ENCODE peak calls at places on chromosome 22, in six cellular contexts. One of them, this sample, is unnamed.

GRCh38 chr22:39471421-39472141 is 14.8 kb downstream of the MGAT3 start:
- DNase-seq in CD8-positive, alpha-beta T cell: no peak
- DNase-seq in keratinocyte: no peak
- DNase-seq in fibroblast of lung: peak
- DNase-seq in body of pancreas: no peak
- DNase-seq in fibroblast of pulmonary artery: peak
- DNase-seq in this sample: peak

GRCh38 chr22:26674211-26675190 is 17.1 kb downstream of the MIAT start:
- DNase-seq in CD8-positive, alpha-beta T cell: no peak
- DNase-seq in keratinocyte: no peak
- DNase-seq in fibroblast of lung: no peak
- DNase-seq in body of pancreas: no peak
- DNase-seq in fibroblast of pulmonary artery: no peak
- DNase-seq in this sample: no peak

GRCh38 chr22:48602805-48603518 is 1224.7 kb downstream of the BRD1 start:
- DNase-seq in CD8-positive, alpha-beta T cell: no peak
- DNase-seq in keratinocyte: no peak
- DNase-seq in fibroblast of lung: no peak
- DNase-seq in body of pancreas: no peak
- DNase-seq in fibroblast of pulmonary artery: no peak
- DNase-seq in this sample: no peak

GRCh38 chr22:33354928-33355327 is 296.7 kb upstream of the SYN3 start:
- DNase-seq in CD8-positive, alpha-beta T cell: no peak
- DNase-seq in keratinocyte: no peak
- DNase-seq in fibroblast of lung: peak
- DNase-seq in body of pancreas: no peak
- DNase-seq in fibroblast of pulmonary artery: peak
- DNase-seq in this sample: peak

GRCh38 chr22:40953446-40953845 is 2.3 kb downstream of the RBX1 start:
- DNase-seq in CD8-positive, alpha-beta T cell: no peak
- DNase-seq in keratinocyte: no peak
- DNase-seq in fibroblast of lung: peak
- DNase-seq in body of pancreas: no peak
- DNase-seq in fibroblast of pulmonary artery: no peak
- DNase-seq in this sample: no peak

GRCh38 chr22:40241200-40241763 is 63.6 kb downstream of the TNRC6B start:
- DNase-seq in CD8-positive, alpha-beta T cell: no peak
- DNase-seq in keratinocyte: no peak
- DNase-seq in fibroblast of lung: no peak
- DNase-seq in body of pancreas: no peak
- DNase-seq in fibroblast of pulmonary artery: no peak
- DNase-seq in this sample: no peak

GRCh38 chr22:48380016-48380665 is 1447.5 kb downstream of the BRD1 start:
- DNase-seq in CD8-positive, alpha-beta T cell: no peak
- DNase-seq in keratinocyte: no peak
- DNase-seq in fibroblast of lung: no peak
- DNase-seq in body of pancreas: no peak
- DNase-seq in fibroblast of pulmonary artery: no peak
- DNase-seq in this sample: no peak

GRCh38 chr22:19199479-19199878 is 20.9 kb upstream of the SLC25A1 start:
- DNase-seq in CD8-positive, alpha-beta T cell: no peak
- DNase-seq in keratinocyte: no peak
- DNase-seq in fibroblast of lung: no peak
- DNase-seq in body of pancreas: no peak
- DNase-seq in fibroblast of pulmonary artery: no peak
- DNase-seq in this sample: no peak

GRCh38 chr22:44496844-44497217 is 1.2 kb downstream of the RTL6 start:
- DNase-seq in CD8-positive, alpha-beta T cell: no peak
- DNase-seq in keratinocyte: no peak
- DNase-seq in fibroblast of lung: no peak
- DNase-seq in body of pancreas: no peak
- DNase-seq in fibroblast of pulmonary artery: no peak
- DNase-seq in this sample: no peak

GRCh38 chr22:44807232-44807631 is 54.9 kb downstream of the ARHGAP8 start:
- DNase-seq in CD8-positive, alpha-beta T cell: no peak
- DNase-seq in keratinocyte: no peak
- DNase-seq in fibroblast of lung: no peak
- DNase-seq in body of pancreas: no peak
- DNase-seq in fibroblast of pulmonary artery: no peak
- DNase-seq in this sample: no peak

GRCh38 chr22:49207008-49207775 is 620.5 kb downstream of the BRD1 start:
- DNase-seq in CD8-positive, alpha-beta T cell: no peak
- DNase-seq in keratinocyte: no peak
- DNase-seq in fibroblast of lung: no peak
- DNase-seq in body of pancreas: no peak
- DNase-seq in fibroblast of pulmonary artery: no peak
- DNase-seq in this sample: no peak

GRCh38 chr22:26617251-26618199 is at the start of gene CRYBB1:
- DNase-seq in CD8-positive, alpha-beta T cell: no peak
- DNase-seq in keratinocyte: no peak
- DNase-seq in fibroblast of lung: no peak
- DNase-seq in body of pancreas: no peak
- DNase-seq in fibroblast of pulmonary artery: no peak
- DNase-seq in this sample: peak

GRCh38 chr22:11307996-11308395 is 4220.0 kb upstream of the OR11H1 start:
- DNase-seq in CD8-positive, alpha-beta T cell: no peak
- DNase-seq in keratinocyte: no peak
- DNase-seq in fibroblast of lung: no peak
- DNase-seq in body of pancreas: no peak
- DNase-seq in fibroblast of pulmonary artery: no peak
- DNase-seq in this sample: no peak

DNA sequence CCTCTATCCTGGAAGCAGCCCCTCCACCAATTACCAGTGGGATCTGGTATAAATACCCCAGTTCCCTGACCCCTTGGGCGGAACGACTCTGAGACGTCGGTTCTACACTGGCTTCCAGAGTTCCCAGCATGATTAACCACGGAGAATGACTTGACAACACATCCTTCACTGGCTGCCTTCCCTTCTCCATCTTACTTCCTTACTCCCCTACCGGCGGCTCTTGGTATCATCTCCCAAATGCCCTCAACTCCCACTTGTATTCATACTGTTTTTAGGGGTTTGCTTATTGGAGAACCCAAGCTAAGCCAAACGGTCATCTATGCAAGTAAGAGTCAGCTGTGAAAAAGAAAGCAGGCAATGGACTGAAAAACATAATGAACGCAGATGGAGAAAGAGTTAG is 56.1 kb downstream of the APOL3 start:
- DNase-seq in CD8-positive, alpha-beta T cell: no peak
- DNase-seq in keratinocyte: no peak
- DNase-seq in fibroblast of lung: no peak
- DNase-seq in body of pancreas: no peak
- DNase-seq in fibroblast of pulmonary artery: no peak
- DNase-seq in this sample: no peak
- TF ChIP-seq CTCF in CD8-positive, alpha-beta T cell: no peak
- TF ChIP-seq CTCF in keratinocyte: no peak
- TF ChIP-seq CTCF in fibroblast of lung: no peak
- TF ChIP-seq CTCF in body of pancreas: no peak
- TF ChIP-seq CTCF in fibroblast of pulmonary artery: no peak
- TF ChIP-seq CTCF in this sample: peak

DNA sequence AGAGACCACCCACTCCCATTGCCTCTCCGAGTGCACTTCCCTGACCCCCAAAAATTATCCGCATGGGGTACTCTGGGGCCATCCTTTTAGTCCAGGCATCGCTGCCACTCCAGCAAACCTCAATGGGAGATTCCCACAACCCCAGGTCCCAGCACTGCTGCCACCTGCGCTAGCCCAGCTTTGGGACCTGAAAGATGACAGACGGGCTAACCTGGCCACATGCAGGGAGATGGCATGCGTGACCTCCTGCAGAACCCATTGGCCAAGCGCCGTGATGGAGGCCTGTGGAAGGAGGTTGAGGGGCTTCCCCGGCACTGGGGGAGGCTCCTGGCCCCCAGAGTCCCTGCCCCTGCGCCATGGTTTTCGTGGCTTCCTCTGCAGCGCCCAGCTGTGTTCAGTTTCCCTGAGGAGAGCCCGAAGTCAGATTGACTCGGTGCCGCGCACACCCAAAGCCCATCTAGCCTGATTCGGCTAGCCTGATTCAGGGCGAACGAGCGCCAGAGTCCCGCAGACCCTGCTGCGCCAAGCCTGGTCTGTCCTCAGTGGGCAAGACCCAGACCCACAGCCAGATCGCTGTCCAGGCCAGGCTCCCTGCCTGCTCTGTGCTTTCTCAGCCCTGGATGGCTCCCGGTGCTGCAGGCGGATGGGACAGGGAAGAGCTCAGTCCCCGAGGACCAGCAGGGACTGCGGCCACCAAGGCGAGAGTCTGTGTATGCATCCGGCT is 751 bp upstream of the WNT7B start:
- DNase-seq in CD8-positive, alpha-beta T cell: no peak
- DNase-seq in keratinocyte: no peak
- DNase-seq in fibroblast of lung: no peak
- DNase-seq in body of pancreas: no peak
- DNase-seq in fibroblast of pulmonary artery: no peak
- DNase-seq in this sample: no peak
- H3K4me3 ChIP-seq in CD8-positive, alpha-beta T cell: no peak
- H3K4me3 ChIP-seq in keratinocyte: peak
- H3K4me3 ChIP-seq in fibroblast of lung: no peak
- H3K4me3 ChIP-seq in body of pancreas: no peak
- H3K4me3 ChIP-seq in fibroblast of pulmonary artery: no peak
- H3K4me3 ChIP-seq in this sample: no peak

GRCh38 chr22:50627914-50628542 is at the start of gene ARSA:
- DNase-seq in CD8-positive, alpha-beta T cell: peak
- DNase-seq in keratinocyte: no peak
- DNase-seq in fibroblast of lung: peak
- DNase-seq in body of pancreas: peak
- DNase-seq in fibroblast of pulmonary artery: peak
- DNase-seq in this sample: peak
- TF ChIP-seq CTCF in CD8-positive, alpha-beta T cell: no peak
- TF ChIP-seq CTCF in keratinocyte: peak
- TF ChIP-seq CTCF in fibroblast of lung: peak
- TF ChIP-seq CTCF in body of pancreas: no peak
- TF ChIP-seq CTCF in fibroblast of pulmonary artery: peak
- TF ChIP-seq CTCF in this sample: peak

GRCh38 chr22:22823126-22823804 is 64.4 kb upstream of the IGLL5 start:
- DNase-seq in CD8-positive, alpha-beta T cell: no peak
- DNase-seq in keratinocyte: no peak
- DNase-seq in fibroblast of lung: no peak
- DNase-seq in body of pancreas: no peak
- DNase-seq in fibroblast of pulmonary artery: no peak
- DNase-seq in this sample: no peak

GRCh38 chr22:22820076-22820475 is 67.5 kb upstream of the IGLL5 start:
- DNase-seq in CD8-positive, alpha-beta T cell: no peak
- DNase-seq in keratinocyte: no peak
- DNase-seq in fibroblast of lung: no peak
- DNase-seq in body of pancreas: no peak
- DNase-seq in fibroblast of pulmonary artery: no peak
- DNase-seq in this sample: no peak

GRCh38 chr22:22822106-22822505 is 65.5 kb upstream of the IGLL5 start:
- DNase-seq in CD8-positive, alpha-beta T cell: no peak
- DNase-seq in keratinocyte: no peak
- DNase-seq in fibroblast of lung: no peak
- DNase-seq in body of pancreas: no peak
- DNase-seq in fibroblast of pulmonary artery: no peak
- DNase-seq in this sample: no peak

GRCh38 chr22:22820626-22821025 is 67.0 kb upstream of the IGLL5 start:
- DNase-seq in CD8-positive, alpha-beta T cell: peak
- DNase-seq in keratinocyte: no peak
- DNase-seq in fibroblast of lung: no peak
- DNase-seq in body of pancreas: no peak
- DNase-seq in fibroblast of pulmonary artery: no peak
- DNase-seq in this sample: no peak

GRCh38 chr22:22821340-22821739 is 66.3 kb upstream of the IGLL5 start:
- DNase-seq in CD8-positive, alpha-beta T cell: no peak
- DNase-seq in keratinocyte: no peak
- DNase-seq in fibroblast of lung: no peak
- DNase-seq in body of pancreas: no peak
- DNase-seq in fibroblast of pulmonary artery: no peak
- DNase-seq in this sample: no peak
- H3K4me3 ChIP-seq in CD8-positive, alpha-beta T cell: no peak
- H3K4me3 ChIP-seq in keratinocyte: no peak
- H3K4me3 ChIP-seq in fibroblast of lung: no peak
- H3K4me3 ChIP-seq in body of pancreas: no peak
- H3K4me3 ChIP-seq in fibroblast of pulmonary artery: no peak
- H3K4me3 ChIP-seq in this sample: no peak

DNA sequence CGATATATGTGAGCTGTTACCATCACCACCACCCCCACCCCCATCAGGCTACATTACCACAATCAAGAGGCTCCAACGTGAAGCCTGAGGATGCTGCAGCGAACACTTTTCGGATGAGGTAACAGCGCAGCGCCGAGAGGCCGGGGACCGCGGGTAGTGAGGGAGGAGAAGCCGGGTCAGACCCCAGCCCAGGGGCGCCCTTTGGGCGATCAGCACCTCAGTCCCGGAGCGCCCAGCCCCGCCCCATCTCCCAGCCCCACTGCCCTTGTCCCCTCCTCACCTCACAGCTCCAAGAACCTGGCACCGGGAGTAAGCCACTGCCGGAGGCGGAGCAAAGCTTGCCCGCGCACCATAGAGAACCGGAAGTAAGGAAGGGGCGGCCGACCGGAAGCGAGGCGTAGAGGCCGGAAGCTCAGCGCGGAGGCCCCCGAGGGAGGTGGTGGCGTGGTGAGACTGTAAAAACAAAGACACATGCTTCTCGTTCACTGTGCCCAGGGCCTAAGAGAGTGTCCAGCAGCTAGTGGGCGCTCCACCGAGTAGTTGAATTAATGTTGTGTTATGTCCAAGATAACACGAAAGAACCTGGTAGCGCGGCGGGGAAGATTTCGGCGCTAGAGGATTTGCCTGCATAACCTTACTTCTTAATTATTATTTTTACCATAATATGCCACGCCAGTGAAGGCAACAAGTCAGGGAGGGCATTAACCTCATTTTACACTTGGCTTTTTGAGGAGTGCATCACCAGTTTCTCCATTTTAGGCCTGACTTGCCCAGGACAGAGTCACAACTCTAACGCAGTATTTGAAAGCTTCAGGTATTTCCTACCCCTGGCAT is at the start of gene THOC5:
- DNase-seq in CD8-positive, alpha-beta T cell: peak
- DNase-seq in keratinocyte: peak
- DNase-seq in fibroblast of lung: peak
- DNase-seq in body of pancreas: peak
- DNase-seq in fibroblast of pulmonary artery: peak
- DNase-seq in this sample: peak
- TF ChIP-seq CTCF in CD8-positive, alpha-beta T cell: no peak
- TF ChIP-seq CTCF in keratinocyte: peak
- TF ChIP-seq CTCF in fibroblast of lung: peak
- TF ChIP-seq CTCF in body of pancreas: peak
- TF ChIP-seq CTCF in fibroblast of pulmonary artery: peak
- TF ChIP-seq CTCF in this sample: peak

GRCh38 chr22:31489632-31490495 is at the start of gene EIF4ENIF1:
- DNase-seq in CD8-positive, alpha-beta T cell: peak
- DNase-seq in keratinocyte: no peak
- DNase-seq in fibroblast of lung: peak
- DNase-seq in body of pancreas: peak
- DNase-seq in fibroblast of pulmonary artery: peak
- DNase-seq in this sample: peak

GRCh38 chr22:31486951-31487350 is 2.7 kb downstream of the EIF4ENIF1 start:
- DNase-seq in CD8-positive, alpha-beta T cell: no peak
- DNase-seq in keratinocyte: no peak
- DNase-seq in fibroblast of lung: no peak
- DNase-seq in body of pancreas: no peak
- DNase-seq in fibroblast of pulmonary artery: no peak
- DNase-seq in this sample: no peak

GRCh38 chr22:31490496-31490925 is 869 bp upstream of the EIF4ENIF1 start:
- DNase-seq in CD8-positive, alpha-beta T cell: peak
- DNase-seq in keratinocyte: no peak
- DNase-seq in fibroblast of lung: peak
- DNase-seq in body of pancreas: peak
- DNase-seq in fibroblast of pulmonary artery: peak
- DNase-seq in this sample: peak

GRCh38 chr22:31488988-31489617 is 539 bp downstream of the EIF4ENIF1 start:
- DNase-seq in CD8-positive, alpha-beta T cell: peak
- DNase-seq in keratinocyte: no peak
- DNase-seq in fibroblast of lung: peak
- DNase-seq in body of pancreas: peak
- DNase-seq in fibroblast of pulmonary artery: peak
- DNase-seq in this sample: peak

GRCh38 chr22:31488346-31488883 is 1.2 kb downstream of the EIF4ENIF1 start:
- DNase-seq in CD8-positive, alpha-beta T cell: no peak
- DNase-seq in keratinocyte: no peak
- DNase-seq in fibroblast of lung: no peak
- DNase-seq in body of pancreas: no peak
- DNase-seq in fibroblast of pulmonary artery: no peak
- DNase-seq in this sample: peak
- H3K4me3 ChIP-seq in CD8-positive, alpha-beta T cell: no peak
- H3K4me3 ChIP-seq in keratinocyte: peak
- H3K4me3 ChIP-seq in fibroblast of lung: peak
- H3K4me3 ChIP-seq in body of pancreas: no peak
- H3K4me3 ChIP-seq in fibroblast of pulmonary artery: peak
- H3K4me3 ChIP-seq in this sample: peak